ENCODE peak calls at places on chromosome 20, in seven cellular contexts. One of them, this sample, is unnamed.
A peak's percentile ranks its signal among the peaks of the same experiment; 100 is the strongest.

GRCh38 chr20:45407783-45408645 is at the start of gene DBNDD2:
- DNase-seq in CD8-positive, alpha-beta memory T cell: no peak
- DNase-seq in naive thymus-derived CD4-positive, alpha-beta T cell: peak; percentile 28
- DNase-seq in HCT116: no peak
- DNase-seq in lung: no peak
- DNase-seq in heart left ventricle: peak; percentile 78
- DNase-seq in uterus: no peak
- DNase-seq in this sample: no peak

GRCh38 chr20:61757678-61758555 is 307.8 kb downstream of the TAF4 start:
- DNase-seq in CD8-positive, alpha-beta memory T cell: no peak
- DNase-seq in naive thymus-derived CD4-positive, alpha-beta T cell: no peak
- DNase-seq in HCT116: no peak
- DNase-seq in lung: no peak
- DNase-seq in heart left ventricle: no peak
- DNase-seq in uterus: no peak
- DNase-seq in this sample: no peak

GRCh38 chr20:13037727-13038126 is 29.0 kb downstream of the SPTLC3 start:
- DNase-seq in CD8-positive, alpha-beta memory T cell: no peak
- DNase-seq in naive thymus-derived CD4-positive, alpha-beta T cell: no peak
- DNase-seq in HCT116: no peak
- DNase-seq in lung: no peak
- DNase-seq in heart left ventricle: no peak
- DNase-seq in uterus: no peak
- DNase-seq in this sample: no peak

GRCh38 chr20:10578607-10579006 is 95.2 kb downstream of the JAG1 start:
- DNase-seq in CD8-positive, alpha-beta memory T cell: no peak
- DNase-seq in naive thymus-derived CD4-positive, alpha-beta T cell: no peak
- DNase-seq in HCT116: peak; percentile 64
- DNase-seq in lung: no peak
- DNase-seq in heart left ventricle: no peak
- DNase-seq in uterus: no peak
- DNase-seq in this sample: no peak

GRCh38 chr20:19813839-19814238 is 55.8 kb downstream of the RIN2 start:
- DNase-seq in CD8-positive, alpha-beta memory T cell: no peak
- DNase-seq in naive thymus-derived CD4-positive, alpha-beta T cell: no peak
- DNase-seq in HCT116: no peak
- DNase-seq in lung: no peak
- DNase-seq in heart left ventricle: no peak
- DNase-seq in uterus: no peak
- DNase-seq in this sample: no peak

GRCh38 chr20:58850693-58851174 is at the start of gene GNAS-AS1:
- DNase-seq in CD8-positive, alpha-beta memory T cell: peak; percentile 73
- DNase-seq in naive thymus-derived CD4-positive, alpha-beta T cell: peak; percentile 75
- DNase-seq in HCT116: no peak
- DNase-seq in lung: peak; percentile 80
- DNase-seq in heart left ventricle: peak; percentile 88
- DNase-seq in uterus: peak; percentile 80
- DNase-seq in this sample: peak; percentile 77

GRCh38 chr20:18057106-18057993 is at the start of gene OVOL2:
- DNase-seq in CD8-positive, alpha-beta memory T cell: no peak
- DNase-seq in naive thymus-derived CD4-positive, alpha-beta T cell: no peak
- DNase-seq in HCT116: peak; percentile 60
- DNase-seq in lung: peak; percentile 89
- DNase-seq in heart left ventricle: no peak
- DNase-seq in uterus: no peak
- DNase-seq in this sample: no peak

GRCh38 chr20:6635034-6635736 is 132.3 kb upstream of the BMP2 start:
- DNase-seq in CD8-positive, alpha-beta memory T cell: no peak
- DNase-seq in naive thymus-derived CD4-positive, alpha-beta T cell: no peak
- DNase-seq in HCT116: no peak
- DNase-seq in lung: no peak
- DNase-seq in heart left ventricle: no peak
- DNase-seq in uterus: no peak
- DNase-seq in this sample: no peak

GRCh38 chr20:33178726-33179125 is 10.8 kb downstream of the BPIFA2 start:
- DNase-seq in CD8-positive, alpha-beta memory T cell: no peak
- DNase-seq in naive thymus-derived CD4-positive, alpha-beta T cell: no peak
- DNase-seq in HCT116: no peak
- DNase-seq in lung: peak; percentile 47
- DNase-seq in heart left ventricle: no peak
- DNase-seq in uterus: no peak
- DNase-seq in this sample: no peak

GRCh38 chr20:32191422-32191821 is 16.1 kb downstream of the PLAGL2 start:
- DNase-seq in CD8-positive, alpha-beta memory T cell: no peak
- DNase-seq in naive thymus-derived CD4-positive, alpha-beta T cell: no peak
- DNase-seq in HCT116: no peak
- DNase-seq in lung: no peak
- DNase-seq in heart left ventricle: no peak
- DNase-seq in uterus: no peak
- DNase-seq in this sample: no peak

GRCh38 chr20:5835234-5835845 is 85.1 kb downstream of the SHLD1 start:
- DNase-seq in CD8-positive, alpha-beta memory T cell: no peak
- DNase-seq in naive thymus-derived CD4-positive, alpha-beta T cell: no peak
- DNase-seq in HCT116: no peak
- DNase-seq in lung: no peak
- DNase-seq in heart left ventricle: peak; percentile 31
- DNase-seq in uterus: no peak
- DNase-seq in this sample: no peak

GRCh38 chr20:6044102-6044501 is 9.8 kb downstream of the LRRN4 start:
- DNase-seq in CD8-positive, alpha-beta memory T cell: no peak
- DNase-seq in naive thymus-derived CD4-positive, alpha-beta T cell: no peak
- DNase-seq in HCT116: no peak
- DNase-seq in lung: no peak
- DNase-seq in heart left ventricle: no peak
- DNase-seq in uterus: no peak
- DNase-seq in this sample: no peak

GRCh38 chr20:19081937-19082336 is 130.5 kb upstream of the SLC24A3 start:
- DNase-seq in CD8-positive, alpha-beta memory T cell: no peak
- DNase-seq in naive thymus-derived CD4-positive, alpha-beta T cell: no peak
- DNase-seq in HCT116: no peak
- DNase-seq in lung: no peak
- DNase-seq in heart left ventricle: no peak
- DNase-seq in uterus: no peak
- DNase-seq in this sample: no peak

GRCh38 chr20:43855803-43856202 is 58.8 kb upstream of the TOX2 start:
- DNase-seq in CD8-positive, alpha-beta memory T cell: no peak
- DNase-seq in naive thymus-derived CD4-positive, alpha-beta T cell: no peak
- DNase-seq in HCT116: no peak
- DNase-seq in lung: no peak
- DNase-seq in heart left ventricle: no peak
- DNase-seq in uterus: no peak
- DNase-seq in this sample: no peak

GRCh38 chr20:699811-700338 is 24.3 kb upstream of the SCRT2 start:
- DNase-seq in CD8-positive, alpha-beta memory T cell: no peak
- DNase-seq in naive thymus-derived CD4-positive, alpha-beta T cell: no peak
- DNase-seq in HCT116: no peak
- DNase-seq in lung: no peak
- DNase-seq in heart left ventricle: peak; percentile 92
- DNase-seq in uterus: no peak
- DNase-seq in this sample: no peak

GRCh38 chr20:57693670-57694329 is 16.0 kb downstream of the PMEPA1 start:
- DNase-seq in CD8-positive, alpha-beta memory T cell: no peak
- DNase-seq in naive thymus-derived CD4-positive, alpha-beta T cell: no peak
- DNase-seq in HCT116: no peak
- DNase-seq in lung: no peak
- DNase-seq in heart left ventricle: no peak
- DNase-seq in uterus: no peak
- DNase-seq in this sample: no peak

GRCh38 chr20:57695940-57696339 is 13.9 kb downstream of the PMEPA1 start:
- DNase-seq in CD8-positive, alpha-beta memory T cell: no peak
- DNase-seq in naive thymus-derived CD4-positive, alpha-beta T cell: no peak
- DNase-seq in HCT116: no peak
- DNase-seq in lung: no peak
- DNase-seq in heart left ventricle: no peak
- DNase-seq in uterus: no peak
- DNase-seq in this sample: no peak

GRCh38 chr20:57695012-57695411 is 14.8 kb downstream of the PMEPA1 start:
- DNase-seq in CD8-positive, alpha-beta memory T cell: no peak
- DNase-seq in naive thymus-derived CD4-positive, alpha-beta T cell: no peak
- DNase-seq in HCT116: peak; percentile 48
- DNase-seq in lung: peak; percentile 68
- DNase-seq in heart left ventricle: no peak
- DNase-seq in uterus: no peak
- DNase-seq in this sample: no peak

GRCh38 chr20:57693002-57693582 is 16.7 kb downstream of the PMEPA1 start:
- DNase-seq in CD8-positive, alpha-beta memory T cell: no peak
- DNase-seq in naive thymus-derived CD4-positive, alpha-beta T cell: no peak
- DNase-seq in HCT116: peak; percentile 62
- DNase-seq in lung: no peak
- DNase-seq in heart left ventricle: no peak
- DNase-seq in uterus: no peak
- DNase-seq in this sample: no peak

GRCh38 chr20:57694481-57694880 is 15.3 kb downstream of the PMEPA1 start:
- DNase-seq in CD8-positive, alpha-beta memory T cell: no peak
- DNase-seq in naive thymus-derived CD4-positive, alpha-beta T cell: no peak
- DNase-seq in HCT116: no peak
- DNase-seq in lung: no peak
- DNase-seq in heart left ventricle: no peak
- DNase-seq in uterus: no peak
- DNase-seq in this sample: no peak
- H3K27ac ChIP-seq in CD8-positive, alpha-beta memory T cell: no peak overlapping the region
- H3K27ac ChIP-seq in naive thymus-derived CD4-positive, alpha-beta T cell: no peak overlapping the region
- H3K27ac ChIP-seq in HCT116: no peak overlapping the region
- H3K27ac ChIP-seq in lung: peak overlapping the region; percentile 34
- H3K27ac ChIP-seq in heart left ventricle: no peak overlapping the region
- H3K27ac ChIP-seq in uterus: no peak overlapping the region
- H3K27ac ChIP-seq in this sample: no peak overlapping the region

DNA sequence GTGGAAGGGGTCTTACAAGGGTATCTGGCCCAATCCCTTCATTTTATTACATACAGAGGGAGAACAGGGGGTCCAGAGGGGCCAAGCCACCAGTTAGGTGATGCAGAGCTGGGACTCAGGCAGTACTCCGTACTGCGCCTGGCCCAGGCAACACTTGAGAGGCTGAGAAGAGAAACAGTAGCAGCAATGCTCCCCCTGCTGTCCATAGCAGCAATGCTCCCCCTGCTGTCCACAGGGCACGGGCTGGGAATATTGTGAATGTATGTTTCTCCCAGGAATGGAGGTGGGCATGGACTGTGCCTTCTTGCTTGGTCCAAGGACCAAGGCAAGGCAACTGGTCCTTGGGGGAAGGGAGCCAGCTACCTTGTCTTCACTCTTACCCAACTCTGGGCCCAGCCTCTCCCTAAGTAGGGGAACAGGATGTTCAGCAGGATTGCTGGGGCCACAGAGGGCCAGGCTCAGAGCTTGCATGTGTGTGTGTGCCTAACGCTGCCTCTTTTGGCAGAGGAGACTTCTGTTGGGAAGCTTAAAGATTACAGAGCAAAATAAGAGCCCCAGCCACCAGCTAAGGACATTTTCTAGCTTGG is 14.8 kb upstream of the FAM83C start:
- DNase-seq in CD8-positive, alpha-beta memory T cell: no peak
- DNase-seq in naive thymus-derived CD4-positive, alpha-beta T cell: no peak
- DNase-seq in HCT116: peak; percentile 60
- DNase-seq in lung: peak; percentile 55
- DNase-seq in heart left ventricle: peak; percentile 51
- DNase-seq in uterus: no peak
- DNase-seq in this sample: peak; percentile 25
- H3K27ac ChIP-seq in CD8-positive, alpha-beta memory T cell: no peak overlapping the region
- H3K27ac ChIP-seq in naive thymus-derived CD4-positive, alpha-beta T cell: no peak overlapping the region
- H3K27ac ChIP-seq in HCT116: peak overlapping the region; percentile 94
- H3K27ac ChIP-seq in lung: no peak overlapping the region
- H3K27ac ChIP-seq in heart left ventricle: peak overlapping the region; percentile 19
- H3K27ac ChIP-seq in uterus: no peak overlapping the region
- H3K27ac ChIP-seq in this sample: no peak overlapping the region

GRCh38 chr20:25043499-25044260 is 14.3 kb downstream of the ACSS1 start:
- DNase-seq in CD8-positive, alpha-beta memory T cell: no peak
- DNase-seq in naive thymus-derived CD4-positive, alpha-beta T cell: no peak
- DNase-seq in HCT116: no peak
- DNase-seq in lung: no peak
- DNase-seq in heart left ventricle: peak; percentile 15
- DNase-seq in uterus: no peak
- DNase-seq in this sample: no peak
- H3K27ac ChIP-seq in CD8-positive, alpha-beta memory T cell: no peak overlapping the region
- H3K27ac ChIP-seq in naive thymus-derived CD4-positive, alpha-beta T cell: peak overlapping the region; percentile 76
- H3K27ac ChIP-seq in HCT116: no peak overlapping the region
- H3K27ac ChIP-seq in lung: peak overlapping the region; percentile 78
- H3K27ac ChIP-seq in heart left ventricle: peak overlapping the region; percentile 92
- H3K27ac ChIP-seq in uterus: peak overlapping the region; percentile 42
- H3K27ac ChIP-seq in this sample: peak overlapping the region; percentile 72

DNA sequence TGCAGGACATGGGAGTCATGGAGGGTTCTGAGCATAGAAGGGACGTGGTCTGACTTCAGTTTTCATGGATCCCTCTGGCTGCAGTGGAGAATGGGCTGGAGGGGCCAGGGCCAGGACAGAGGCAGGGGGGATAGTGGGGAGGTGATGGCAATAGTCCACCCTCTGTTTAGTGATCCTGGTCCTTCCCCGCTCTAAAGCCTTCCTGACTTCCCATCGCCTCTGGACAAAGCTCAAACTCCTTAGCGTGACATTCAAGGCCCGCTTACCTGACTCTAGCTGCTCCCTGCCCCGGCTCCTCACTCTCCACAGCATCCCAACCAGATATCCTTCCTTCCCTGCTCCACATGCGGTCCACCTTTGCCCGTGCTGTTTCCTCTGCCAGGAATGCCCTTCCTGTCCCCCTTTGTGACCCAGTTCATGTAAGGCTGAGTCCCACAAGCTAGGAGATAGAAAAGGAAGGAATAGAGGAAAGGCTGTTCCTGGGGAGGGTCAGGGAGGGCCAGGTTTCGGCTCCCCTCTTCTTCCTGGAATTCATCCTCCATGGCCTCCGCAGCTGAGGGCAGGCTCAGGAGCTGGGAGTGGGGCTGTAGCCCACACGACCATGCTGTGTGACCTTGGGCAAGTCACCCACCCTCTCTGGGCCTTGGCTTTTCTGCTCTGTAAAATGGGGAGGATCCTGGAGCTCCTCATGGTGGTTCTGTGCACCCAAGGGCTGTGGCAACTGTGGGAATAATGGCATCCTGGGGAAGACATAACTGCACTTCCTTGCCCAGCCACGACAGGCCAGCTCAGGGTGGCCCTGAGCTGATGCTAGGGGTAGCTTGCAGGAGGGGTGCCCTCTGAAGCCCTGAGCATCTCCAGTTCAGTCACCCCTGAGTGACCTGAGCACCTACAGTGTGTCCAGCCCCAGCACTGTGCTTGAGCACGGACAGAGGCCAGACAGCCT is 116.1 kb downstream of the CEBPB start:
- DNase-seq in CD8-positive, alpha-beta memory T cell: no peak
- DNase-seq in naive thymus-derived CD4-positive, alpha-beta T cell: no peak
- DNase-seq in HCT116: no peak
- DNase-seq in lung: no peak
- DNase-seq in heart left ventricle: no peak
- DNase-seq in uterus: no peak
- DNase-seq in this sample: no peak
- H3K27ac ChIP-seq in CD8-positive, alpha-beta memory T cell: no peak overlapping the region
- H3K27ac ChIP-seq in naive thymus-derived CD4-positive, alpha-beta T cell: no peak overlapping the region
- H3K27ac ChIP-seq in HCT116: no peak overlapping the region
- H3K27ac ChIP-seq in lung: peak overlapping the region; percentile 85
- H3K27ac ChIP-seq in heart left ventricle: peak overlapping the region; percentile 96
- H3K27ac ChIP-seq in uterus: peak overlapping the region; percentile 99
- H3K27ac ChIP-seq in this sample: no peak overlapping the region